ENCODE peak calls at places on chromosome 10, in five cellular contexts. One of them, this sample, is unnamed.

GRCh38 chr10:72007246-72007892 is 43.2 kb downstream of the CHST3 start:
- DNase-seq in K562: peak; percentile 67
- DNase-seq in HepG2: no peak
- DNase-seq in HCT116: no peak
- DNase-seq in GM12878: no peak
- DNase-seq in this sample: no peak

GRCh38 chr10:34689053-34689452 is 126.0 kb downstream of the PARD3 start:
- DNase-seq in K562: no peak
- DNase-seq in HepG2: no peak
- DNase-seq in HCT116: no peak
- DNase-seq in GM12878: no peak
- DNase-seq in this sample: no peak

GRCh38 chr10:79981673-79982485 is 33.0 kb upstream of the SFTPD start:
- DNase-seq in K562: no peak
- DNase-seq in HepG2: peak; percentile 6
- DNase-seq in HCT116: peak; percentile 23
- DNase-seq in GM12878: no peak
- DNase-seq in this sample: peak; percentile 84

GRCh38 chr10:68231106-68231901 is 609 bp downstream of the ATOH7 start:
- DNase-seq in K562: peak; percentile 79
- DNase-seq in HepG2: peak; percentile 30
- DNase-seq in HCT116: peak; percentile 45
- DNase-seq in GM12878: no peak
- DNase-seq in this sample: peak; percentile 87

GRCh38 chr10:110398419-110399162 is 93.9 kb upstream of the SMNDC1 start:
- DNase-seq in K562: peak; percentile 26
- DNase-seq in HepG2: peak; percentile 68
- DNase-seq in HCT116: peak; percentile 99
- DNase-seq in GM12878: no peak
- DNase-seq in this sample: peak; percentile 28

GRCh38 chr10:35027567-35027966 is 62.6 kb downstream of the CUL2 start:
- DNase-seq in K562: no peak
- DNase-seq in HepG2: peak; percentile 12
- DNase-seq in HCT116: no peak
- DNase-seq in GM12878: no peak
- DNase-seq in this sample: peak; percentile 45

GRCh38 chr10:30466466-30466865 is 32.5 kb downstream of the MAP3K8 start:
- DNase-seq in K562: no peak
- DNase-seq in HepG2: no peak
- DNase-seq in HCT116: no peak
- DNase-seq in GM12878: no peak
- DNase-seq in this sample: no peak

GRCh38 chr10:129483427-129484010 is 16.5 kb downstream of the MGMT start:
- DNase-seq in K562: no peak
- DNase-seq in HepG2: no peak
- DNase-seq in HCT116: no peak
- DNase-seq in GM12878: no peak
- DNase-seq in this sample: peak; percentile 30

GRCh38 chr10:49112851-49113250 is 2.5 kb downstream of the VSTM4 start:
- DNase-seq in K562: no peak
- DNase-seq in HepG2: no peak
- DNase-seq in HCT116: no peak
- DNase-seq in GM12878: no peak
- DNase-seq in this sample: no peak

GRCh38 chr10:78223088-78223487 is 189.4 kb downstream of the RPS24 start:
- DNase-seq in K562: no peak
- DNase-seq in HepG2: no peak
- DNase-seq in HCT116: no peak
- DNase-seq in GM12878: no peak
- DNase-seq in this sample: no peak

GRCh38 chr10:101035314-101035713 is 4.3 kb downstream of the SFXN3 start:
- DNase-seq in K562: no peak
- DNase-seq in HepG2: no peak
- DNase-seq in HCT116: no peak
- DNase-seq in GM12878: no peak
- DNase-seq in this sample: no peak

GRCh38 chr10:133096616-133097269 is 9.0 kb downstream of the ADGRA1 start:
- DNase-seq in K562: no peak
- DNase-seq in HepG2: no peak
- DNase-seq in HCT116: no peak
- DNase-seq in GM12878: no peak
- DNase-seq in this sample: no peak

GRCh38 chr10:5447071-5447470 is 34.7 kb downstream of the NET1 start:
- DNase-seq in K562: no peak
- DNase-seq in HepG2: no peak
- DNase-seq in HCT116: no peak
- DNase-seq in GM12878: no peak
- DNase-seq in this sample: no peak

GRCh38 chr10:62373995-62374861 is at the start of gene ZNF365:
- DNase-seq in K562: no peak
- DNase-seq in HepG2: no peak
- DNase-seq in HCT116: peak; percentile 8
- DNase-seq in GM12878: no peak
- DNase-seq in this sample: peak; percentile 78

GRCh38 chr10:83545901-83546391 is 593.4 kb upstream of the GHITM start:
- DNase-seq in K562: no peak
- DNase-seq in HepG2: no peak
- DNase-seq in HCT116: no peak
- DNase-seq in GM12878: peak; percentile 64
- DNase-seq in this sample: no peak

GRCh38 chr10:129694633-129695356 is 227.8 kb downstream of the MGMT start:
- DNase-seq in K562: no peak
- DNase-seq in HepG2: no peak
- DNase-seq in HCT116: no peak
- DNase-seq in GM12878: no peak
- DNase-seq in this sample: no peak

GRCh38 chr10:123367181-123367580 is 213.0 kb downstream of the BUB3 start:
- DNase-seq in K562: no peak
- DNase-seq in HepG2: no peak
- DNase-seq in HCT116: no peak
- DNase-seq in GM12878: no peak
- DNase-seq in this sample: no peak

GRCh38 chr10:13890617-13891541 is 304.1 kb downstream of the PRPF18 start:
- DNase-seq in K562: no peak
- DNase-seq in HepG2: no peak
- DNase-seq in HCT116: no peak
- DNase-seq in GM12878: no peak
- DNase-seq in this sample: peak; percentile 60

GRCh38 chr10:93921338-93921737 is 27.6 kb downstream of the SLC35G1 start:
- DNase-seq in K562: peak; percentile 11
- DNase-seq in HepG2: no peak
- DNase-seq in HCT116: no peak
- DNase-seq in GM12878: no peak
- DNase-seq in this sample: peak; percentile 67

GRCh38 chr10:84205049-84205852 is 10.9 kb downstream of the CDHR1 start:
- DNase-seq in K562: peak; percentile 79
- DNase-seq in HepG2: peak; percentile 38
- DNase-seq in HCT116: peak; percentile 37
- DNase-seq in GM12878: peak; percentile 27
- DNase-seq in this sample: peak; percentile 84

GRCh38 chr10:73247509-73248258 is 629 bp upstream of the DNAJC9 start:
- DNase-seq in K562: no peak
- DNase-seq in HepG2: no peak
- DNase-seq in HCT116: no peak
- DNase-seq in GM12878: no peak
- DNase-seq in this sample: peak; percentile 14

GRCh38 chr10:26960308-26960707 is 99.5 kb upstream of the ABI1 start:
- DNase-seq in K562: no peak
- DNase-seq in HepG2: no peak
- DNase-seq in HCT116: no peak
- DNase-seq in GM12878: no peak
- DNase-seq in this sample: no peak

GRCh38 chr10:125084191-125085186 is 75.9 kb downstream of the CTBP2 start:
- DNase-seq in K562: no peak
- DNase-seq in HepG2: peak; percentile 12
- DNase-seq in HCT116: peak; percentile 85
- DNase-seq in GM12878: no peak
- DNase-seq in this sample: peak; percentile 68

GRCh38 chr10:14276200-14276599 is 54.5 kb downstream of the FRMD4A start:
- DNase-seq in K562: no peak
- DNase-seq in HepG2: no peak
- DNase-seq in HCT116: no peak
- DNase-seq in GM12878: peak; percentile 17
- DNase-seq in this sample: no peak

GRCh38 chr10:68301790-68302502 is 29.9 kb upstream of the HNRNPH3 start:
- DNase-seq in K562: peak; percentile 49
- DNase-seq in HepG2: peak; percentile 50
- DNase-seq in HCT116: peak; percentile 49
- DNase-seq in GM12878: peak; percentile 41
- DNase-seq in this sample: peak; percentile 42

GRCh38 chr10:63515002-63515763 is 6.0 kb upstream of the REEP3 start:
- DNase-seq in K562: no peak
- DNase-seq in HepG2: no peak
- DNase-seq in HCT116: no peak
- DNase-seq in GM12878: no peak
- DNase-seq in this sample: peak; percentile 97
- TF ChIP-seq REST in K562: no peak
- TF ChIP-seq REST in HepG2: no peak
- TF ChIP-seq REST in HCT116: no peak
- TF ChIP-seq REST in GM12878: no peak
- TF ChIP-seq REST in this sample: no peak

DNA sequence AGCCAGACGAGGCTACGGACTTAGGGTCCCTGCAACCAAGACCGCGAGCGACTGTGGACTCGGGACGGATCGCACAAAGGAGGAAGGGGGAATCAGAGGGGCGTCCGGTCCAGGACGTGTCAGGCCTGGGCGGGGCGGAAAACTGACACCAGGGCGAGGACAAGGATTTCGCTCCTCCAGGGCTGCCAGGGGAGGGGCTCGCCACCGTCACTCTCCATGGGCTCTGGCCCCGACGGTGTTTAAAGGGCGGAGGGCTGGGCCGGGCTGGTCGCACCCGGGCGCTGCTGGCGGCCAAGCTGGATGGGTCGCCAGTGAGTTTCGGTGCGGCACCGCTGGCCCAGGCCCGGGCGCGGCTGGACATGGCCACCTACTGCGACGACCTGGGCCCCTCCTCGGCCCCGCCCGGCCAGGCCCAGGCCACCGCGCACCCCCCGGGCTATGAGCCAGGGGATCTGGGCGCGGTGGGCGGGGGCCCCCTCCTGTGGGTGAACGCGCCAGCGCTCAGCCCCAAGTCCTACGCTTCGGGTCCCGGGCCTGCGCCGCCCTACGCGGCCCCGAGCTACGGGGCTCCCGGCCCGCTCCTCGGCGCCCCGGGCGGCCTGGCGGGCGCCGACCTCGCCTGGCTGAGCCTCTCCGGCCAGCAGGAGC is at the start of gene FOXI2:
- DNase-seq in K562: no peak
- DNase-seq in HepG2: no peak
- DNase-seq in HCT116: no peak
- DNase-seq in GM12878: no peak
- DNase-seq in this sample: peak; percentile 90
- TF ChIP-seq EZH2 in K562: no peak
- TF ChIP-seq EZH2 in HepG2: no peak
- TF ChIP-seq EZH2 in HCT116: no peak
- TF ChIP-seq EZH2 in GM12878: no peak
- TF ChIP-seq EZH2 in this sample: peak; percentile 3

GRCh38 chr10:6637053-6637452 is 57.0 kb upstream of the PRKCQ start:
- DNase-seq in K562: no peak
- DNase-seq in HepG2: no peak
- DNase-seq in HCT116: no peak
- DNase-seq in GM12878: no peak
- DNase-seq in this sample: no peak
- H3K4me1 ChIP-seq in K562: no peaks in the 10 kb centered on the region
- H3K4me1 ChIP-seq in HepG2: no peaks in the 10 kb centered on the region
- H3K4me1 ChIP-seq in HCT116: no peaks in the 10 kb centered on the region
- H3K4me1 ChIP-seq in GM12878: no peaks in the 10 kb centered on the region
- H3K4me1 ChIP-seq in this sample: no peaks in the 10 kb centered on the region

DNA sequence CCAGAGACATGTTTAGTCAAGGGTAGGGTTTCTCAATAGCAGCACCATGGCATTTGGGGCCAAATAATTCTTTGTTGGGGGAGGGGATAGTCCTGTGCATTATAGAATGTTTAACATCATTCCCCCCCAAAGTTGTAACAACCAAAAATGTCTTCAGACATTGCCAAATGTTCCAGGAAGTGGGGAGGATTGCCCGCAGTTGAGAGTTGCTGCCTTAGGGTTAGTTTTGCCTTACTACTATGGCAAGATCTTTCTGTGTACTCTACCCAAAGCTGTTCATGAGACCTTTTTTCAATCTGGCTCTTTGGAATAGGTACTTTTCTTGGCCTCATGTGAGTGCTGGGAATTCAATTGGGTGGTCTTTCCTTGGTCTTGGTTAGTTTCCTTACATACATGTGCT is 34.1 kb downstream of the SAMD8 start:
- DNase-seq in K562: no peak
- DNase-seq in HepG2: no peak
- DNase-seq in HCT116: no peak
- DNase-seq in GM12878: no peak
- DNase-seq in this sample: no peak
- TF ChIP-seq REST in K562: no peak
- TF ChIP-seq REST in HepG2: no peak
- TF ChIP-seq REST in HCT116: no peak
- TF ChIP-seq REST in GM12878: no peak
- TF ChIP-seq REST in this sample: no peak